ENCODE peak calls at places on chromosome 11, in five cellular contexts. One of them, this sample, is unnamed.
A peak's percentile ranks its signal among the peaks of the same experiment; 100 is the strongest.

GRCh38 chr11:86558219-86558618 is 114.2 kb downstream of the ME3 start:
- DNase-seq in testis: no peak
- DNase-seq in lower lobe of right lung: no peak
- DNase-seq in adrenal gland: no peak
- DNase-seq in cardiac muscle cell: peak; percentile 70
- DNase-seq in this sample: no peak

GRCh38 chr11:20608938-20609337 is 9.5 kb downstream of the SLC6A5 start:
- DNase-seq in testis: no peak
- DNase-seq in lower lobe of right lung: no peak
- DNase-seq in adrenal gland: no peak
- DNase-seq in cardiac muscle cell: peak; percentile 41
- DNase-seq in this sample: no peak

GRCh38 chr11:7846003-7846402 is 49.3 kb upstream of the OR5P2 start:
- DNase-seq in testis: no peak
- DNase-seq in lower lobe of right lung: no peak
- DNase-seq in adrenal gland: no peak
- DNase-seq in cardiac muscle cell: no peak
- DNase-seq in this sample: no peak

GRCh38 chr11:83195176-83195531 is 1.6 kb downstream of the ANKRD42 start:
- DNase-seq in testis: no peak
- DNase-seq in lower lobe of right lung: no peak
- DNase-seq in adrenal gland: no peak
- DNase-seq in cardiac muscle cell: no peak
- DNase-seq in this sample: no peak

GRCh38 chr11:131664246-131664645 is 293.8 kb downstream of the NTM start:
- DNase-seq in testis: no peak
- DNase-seq in lower lobe of right lung: no peak
- DNase-seq in adrenal gland: no peak
- DNase-seq in cardiac muscle cell: no peak
- DNase-seq in this sample: no peak

GRCh38 chr11:112620621-112621394 is 340.4 kb upstream of the NCAM1 start:
- DNase-seq in testis: no peak
- DNase-seq in lower lobe of right lung: no peak
- DNase-seq in adrenal gland: no peak
- DNase-seq in cardiac muscle cell: peak; percentile 20
- DNase-seq in this sample: no peak

GRCh38 chr11:118615282-118615979 is 8.0 kb downstream of the PHLDB1 start:
- DNase-seq in testis: no peak
- DNase-seq in lower lobe of right lung: peak; percentile 41
- DNase-seq in adrenal gland: no peak
- DNase-seq in cardiac muscle cell: no peak
- DNase-seq in this sample: no peak

GRCh38 chr11:70756341-70756740 is 358.0 kb downstream of the CTTN start:
- DNase-seq in testis: no peak
- DNase-seq in lower lobe of right lung: peak; percentile 31
- DNase-seq in adrenal gland: no peak
- DNase-seq in cardiac muscle cell: no peak
- DNase-seq in this sample: no peak

GRCh38 chr11:115920841-115921480 is 416.7 kb upstream of the CADM1 start:
- DNase-seq in testis: no peak
- DNase-seq in lower lobe of right lung: no peak
- DNase-seq in adrenal gland: no peak
- DNase-seq in cardiac muscle cell: no peak
- DNase-seq in this sample: no peak

GRCh38 chr11:449889-450808 is at the start of gene PTDSS2:
- DNase-seq in testis: peak; percentile 98
- DNase-seq in lower lobe of right lung: peak; percentile 98
- DNase-seq in adrenal gland: peak; percentile 95
- DNase-seq in cardiac muscle cell: peak; percentile 97
- DNase-seq in this sample: peak; percentile 92

GRCh38 chr11:457071-457760 is 7.1 kb downstream of the PTDSS2 start:
- DNase-seq in testis: no peak
- DNase-seq in lower lobe of right lung: no peak
- DNase-seq in adrenal gland: no peak
- DNase-seq in cardiac muscle cell: no peak
- DNase-seq in this sample: peak; percentile 47

GRCh38 chr11:126510621-126511370 is 155.3 kb downstream of the ST3GAL4 start:
- DNase-seq in testis: no peak
- DNase-seq in lower lobe of right lung: no peak
- DNase-seq in adrenal gland: no peak
- DNase-seq in cardiac muscle cell: peak; percentile 15
- DNase-seq in this sample: no peak

GRCh38 chr11:69140635-69141034 is 15.1 kb upstream of the SMIM38 start:
- DNase-seq in testis: no peak
- DNase-seq in lower lobe of right lung: no peak
- DNase-seq in adrenal gland: no peak
- DNase-seq in cardiac muscle cell: no peak
- DNase-seq in this sample: no peak

GRCh38 chr11:250740-251299 is 14.0 kb downstream of the PSMD13 start:
- DNase-seq in testis: peak; percentile 77
- DNase-seq in lower lobe of right lung: peak; percentile 77
- DNase-seq in adrenal gland: no peak
- DNase-seq in cardiac muscle cell: peak; percentile 68
- DNase-seq in this sample: peak; percentile 83

GRCh38 chr11:11251394-11251970 is 101.6 kb downstream of the CSNK2A3 start:
- DNase-seq in testis: no peak
- DNase-seq in lower lobe of right lung: no peak
- DNase-seq in adrenal gland: no peak
- DNase-seq in cardiac muscle cell: no peak
- DNase-seq in this sample: no peak

GRCh38 chr11:65399845-65400244 is 13.4 kb downstream of the FRMD8 start:
- DNase-seq in testis: no peak
- DNase-seq in lower lobe of right lung: no peak
- DNase-seq in adrenal gland: no peak
- DNase-seq in cardiac muscle cell: no peak
- DNase-seq in this sample: no peak

GRCh38 chr11:72844356-72844755 is 30.1 kb downstream of the ATG16L2 start:
- DNase-seq in testis: no peak
- DNase-seq in lower lobe of right lung: no peak
- DNase-seq in adrenal gland: peak; percentile 12
- DNase-seq in cardiac muscle cell: peak; percentile 61
- DNase-seq in this sample: no peak

GRCh38 chr11:131668867-131669780 is 298.7 kb downstream of the NTM start:
- DNase-seq in testis: peak; percentile 47
- DNase-seq in lower lobe of right lung: peak; percentile 61
- DNase-seq in adrenal gland: no peak
- DNase-seq in cardiac muscle cell: peak; percentile 48
- DNase-seq in this sample: no peak

GRCh38 chr11:17021550-17021949 is 7.3 kb upstream of the PLEKHA7 start:
- DNase-seq in testis: no peak
- DNase-seq in lower lobe of right lung: no peak
- DNase-seq in adrenal gland: no peak
- DNase-seq in cardiac muscle cell: no peak
- DNase-seq in this sample: no peak

DNA sequence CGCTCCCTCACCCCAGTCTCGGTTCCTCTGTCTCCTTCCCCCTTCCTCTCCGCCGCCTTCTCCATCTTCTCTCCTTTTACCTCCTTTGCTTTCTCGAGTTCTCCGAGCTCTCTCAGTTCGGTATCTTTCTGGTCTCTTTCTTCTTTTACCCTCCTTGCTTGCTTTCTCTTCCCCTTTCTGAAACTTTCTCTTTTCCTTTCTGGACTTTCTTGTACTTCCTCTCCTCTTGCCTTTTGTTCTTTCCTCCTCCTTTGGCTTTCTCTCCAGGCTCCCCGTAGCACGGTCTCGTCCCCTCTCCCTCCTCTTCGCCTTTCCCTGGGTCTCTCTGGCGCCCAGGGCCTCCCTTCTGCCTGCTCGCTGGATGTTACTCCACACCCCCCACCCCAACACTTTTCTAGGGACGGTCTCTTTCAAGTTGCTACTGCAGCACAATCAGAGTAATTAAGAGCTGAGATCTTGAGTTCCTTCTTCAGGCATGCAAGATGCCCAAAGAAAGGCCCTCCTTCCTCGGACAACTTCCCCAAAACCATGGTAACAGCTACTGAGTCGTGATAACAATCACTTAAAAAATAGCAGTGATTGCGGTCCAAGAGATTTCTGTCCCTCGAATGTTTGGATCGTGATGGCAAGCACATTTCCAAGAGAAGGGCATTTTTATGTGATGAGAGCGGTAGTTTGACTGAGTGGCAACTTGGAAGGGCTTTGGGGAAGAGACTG is 487 bp upstream of the TENM4 start:
- DNase-seq in testis: no peak
- DNase-seq in lower lobe of right lung: no peak
- DNase-seq in adrenal gland: no peak
- DNase-seq in cardiac muscle cell: no peak
- DNase-seq in this sample: no peak
- H3K27me3 ChIP-seq in testis: no peaks in the 10 kb centered on the region
- H3K27me3 ChIP-seq in lower lobe of right lung: peaks cover 88% of the 10 kb centered on the region
- H3K27me3 ChIP-seq in adrenal gland: peaks cover 9% of the 10 kb centered on the region
- H3K27me3 ChIP-seq in cardiac muscle cell: peaks cover 32% of the 10 kb centered on the region
- H3K27me3 ChIP-seq in this sample: peaks cover 20% of the 10 kb centered on the region

GRCh38 chr11:128515766-128516466 is 71.4 kb downstream of the ETS1 start:
- DNase-seq in testis: no peak
- DNase-seq in lower lobe of right lung: no peak
- DNase-seq in adrenal gland: no peak
- DNase-seq in cardiac muscle cell: no peak
- DNase-seq in this sample: no peak
- H3K4me3 ChIP-seq in testis: no peak overlapping the region
- H3K4me3 ChIP-seq in lower lobe of right lung: peak overlapping the region; percentile 71
- H3K4me3 ChIP-seq in adrenal gland: no peak overlapping the region
- H3K4me3 ChIP-seq in cardiac muscle cell: no peak overlapping the region
- H3K4me3 ChIP-seq in this sample: peak overlapping the region; percentile 97

GRCh38 chr11:77471520-77472234 is 2.2 kb downstream of the PAK1 start:
- DNase-seq in testis: peak; percentile 46
- DNase-seq in lower lobe of right lung: no peak
- DNase-seq in adrenal gland: peak; percentile 20
- DNase-seq in cardiac muscle cell: peak; percentile 16
- DNase-seq in this sample: no peak

GRCh38 chr11:77474509-77475070 is 696 bp upstream of the PAK1 start:
- DNase-seq in testis: no peak
- DNase-seq in lower lobe of right lung: no peak
- DNase-seq in adrenal gland: no peak
- DNase-seq in cardiac muscle cell: no peak
- DNase-seq in this sample: no peak

GRCh38 chr11:77475206-77475605 is 1.3 kb upstream of the PAK1 start:
- DNase-seq in testis: no peak
- DNase-seq in lower lobe of right lung: no peak
- DNase-seq in adrenal gland: no peak
- DNase-seq in cardiac muscle cell: no peak
- DNase-seq in this sample: no peak

GRCh38 chr11:77473801-77474508 is at the start of gene PAK1:
- DNase-seq in testis: peak; percentile 95
- DNase-seq in lower lobe of right lung: peak; percentile 93
- DNase-seq in adrenal gland: peak; percentile 93
- DNase-seq in cardiac muscle cell: peak; percentile 91
- DNase-seq in this sample: peak; percentile 90

DNA sequence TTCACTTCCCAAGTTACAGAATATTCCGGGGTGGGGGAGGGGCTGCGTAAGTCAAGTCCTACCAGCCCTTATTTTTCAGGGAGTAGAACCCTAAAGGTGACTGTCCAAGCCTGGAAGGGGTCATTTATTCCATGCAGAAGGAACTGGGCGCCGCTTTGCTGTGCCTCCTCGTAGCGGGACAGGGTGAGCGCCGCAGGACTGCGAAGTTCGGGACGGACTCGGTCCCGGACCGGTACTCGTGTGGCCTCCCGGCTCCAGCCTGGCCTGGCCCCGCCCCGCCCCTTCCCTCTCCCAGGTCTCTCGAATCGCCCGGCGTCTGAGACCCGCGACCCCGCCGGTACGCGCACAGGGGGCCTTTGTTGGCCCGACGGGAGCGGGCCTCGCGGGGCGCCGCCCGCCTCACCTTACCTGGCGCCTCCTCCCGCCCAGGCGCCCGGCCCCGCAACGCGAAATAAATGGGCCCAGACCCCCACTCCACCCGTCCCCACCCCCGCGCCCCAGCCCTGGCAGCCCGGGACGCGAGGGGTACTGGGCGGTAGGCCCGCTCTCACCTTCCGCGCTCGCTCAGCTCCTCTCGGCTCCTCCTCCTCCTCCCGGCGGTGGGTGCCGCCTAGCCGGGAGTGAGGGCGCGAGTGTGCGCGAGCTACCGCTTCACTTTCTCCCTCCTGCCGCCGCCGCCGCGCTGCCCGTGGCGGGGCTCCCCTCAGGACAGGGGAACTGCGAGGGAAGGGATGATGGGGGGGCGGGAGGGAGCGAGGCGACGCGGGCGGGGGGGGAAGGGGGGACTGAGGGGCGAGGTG is 693 bp downstream of the PAK1 start:
- DNase-seq in testis: peak; percentile 67
- DNase-seq in lower lobe of right lung: peak; percentile 71
- DNase-seq in adrenal gland: peak; percentile 61
- DNase-seq in cardiac muscle cell: peak; percentile 32
- DNase-seq in this sample: peak; percentile 35
- H3K27me3 ChIP-seq in testis: no peaks in the 10 kb centered on the region
- H3K27me3 ChIP-seq in lower lobe of right lung: no peaks in the 10 kb centered on the region
- H3K27me3 ChIP-seq in adrenal gland: no peaks in the 10 kb centered on the region
- H3K27me3 ChIP-seq in cardiac muscle cell: no peaks in the 10 kb centered on the region
- H3K27me3 ChIP-seq in this sample: no peaks in the 10 kb centered on the region

DNA sequence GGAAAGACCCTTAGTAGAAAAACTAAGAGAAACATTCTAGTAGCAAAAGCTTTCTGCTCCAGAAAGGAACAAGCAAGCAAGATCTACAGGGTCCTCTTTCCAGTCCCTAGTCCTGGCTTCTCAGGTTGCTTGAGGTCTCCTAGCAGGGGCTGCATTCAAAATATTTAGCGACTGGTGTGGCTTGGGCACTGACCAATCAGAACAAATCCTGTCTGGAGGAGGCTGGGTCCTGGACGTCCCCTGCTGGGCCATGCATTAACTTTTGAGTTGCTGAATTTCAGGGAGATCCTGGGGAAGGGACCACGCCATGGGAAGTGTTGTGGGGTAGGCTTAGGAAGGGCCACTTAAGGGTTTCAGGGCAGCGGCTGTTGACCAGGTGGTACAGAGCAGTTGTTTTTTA is 26.6 kb upstream of the SORL1-AS1 start:
- DNase-seq in testis: no peak
- DNase-seq in lower lobe of right lung: no peak
- DNase-seq in adrenal gland: no peak
- DNase-seq in cardiac muscle cell: no peak
- DNase-seq in this sample: no peak
- H3K4me3 ChIP-seq in testis: no peak overlapping the region
- H3K4me3 ChIP-seq in lower lobe of right lung: no peak overlapping the region
- H3K4me3 ChIP-seq in adrenal gland: no peak overlapping the region
- H3K4me3 ChIP-seq in cardiac muscle cell: no peak overlapping the region
- H3K4me3 ChIP-seq in this sample: no peak overlapping the region

GRCh38 chr11:134642206-134642605 is 230.2 kb upstream of the B3GAT1 start:
- DNase-seq in testis: no peak
- DNase-seq in lower lobe of right lung: no peak
- DNase-seq in adrenal gland: no peak
- DNase-seq in cardiac muscle cell: no peak
- DNase-seq in this sample: no peak
- H3K27me3 ChIP-seq in testis: no peaks in the 10 kb centered on the region
- H3K27me3 ChIP-seq in lower lobe of right lung: peaks cover 8% of the 10 kb centered on the region
- H3K27me3 ChIP-seq in adrenal gland: no peaks in the 10 kb centered on the region
- H3K27me3 ChIP-seq in cardiac muscle cell: no peaks in the 10 kb centered on the region
- H3K27me3 ChIP-seq in this sample: no peaks in the 10 kb centered on the region

DNA sequence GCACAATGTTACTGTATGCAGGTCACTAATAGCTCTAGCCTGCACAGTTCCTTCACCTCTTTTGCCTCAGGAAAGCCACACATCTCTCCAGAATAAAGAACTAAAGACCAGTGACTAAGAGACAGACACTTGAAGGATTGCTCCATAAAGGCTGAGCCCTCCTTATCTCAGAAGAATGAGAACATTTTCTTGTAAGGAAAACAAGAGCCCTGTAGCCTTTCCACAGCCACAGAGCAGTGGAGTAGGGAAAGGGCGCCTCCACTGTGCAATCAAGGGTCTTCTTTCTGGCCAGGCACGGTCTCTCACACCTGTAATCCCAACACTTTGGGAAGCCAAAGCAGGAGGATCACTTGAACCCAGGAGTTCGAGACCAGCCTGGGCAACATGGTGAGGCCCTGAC is 202.6 kb upstream of the TMEM45B start:
- DNase-seq in testis: no peak
- DNase-seq in lower lobe of right lung: no peak
- DNase-seq in adrenal gland: no peak
- DNase-seq in cardiac muscle cell: peak; percentile 29
- DNase-seq in this sample: no peak
- H3K4me3 ChIP-seq in testis: no peak overlapping the region
- H3K4me3 ChIP-seq in lower lobe of right lung: no peak overlapping the region
- H3K4me3 ChIP-seq in adrenal gland: no peak overlapping the region
- H3K4me3 ChIP-seq in cardiac muscle cell: no peak overlapping the region
- H3K4me3 ChIP-seq in this sample: no peak overlapping the region